ENCODE peak calls at places on chromosomes 5 and 9, in four cellular contexts. M is stimulated activated naive CD4-positive, alpha-beta T cell; Z is A549; K is naive thymus-derived CD8-positive, alpha-beta T cell. O is an unnamed sample.

GRCh38 chr9:21677834-21678233 is 124.6 kb upstream of the MTAP start:
- DNase-seq in M (no peak), Z (peak), K (no peak), O (no peak)

GRCh38 chr5:126137771-126138474 is 285.3 kb upstream of the GRAMD2B start:
- DNase-seq in M (no peak), Z (no peak), K (no peak), O (no peak)

GRCh38 chr9:130931508-130932150 is 7.4 kb downstream of the FIBCD1 start:
- DNase-seq in M (no peak), K (no peak), Z (no peak), O (no peak)

GRCh38 chr9:114006155-114006550 is 71.9 kb downstream of the AMBP start:
- DNase-seq in Z (no peak), M (no peak), K (no peak), O (no peak)

GRCh38 chr9:18610956-18611355 is 137.0 kb downstream of the ADAMTSL1 start:
- DNase-seq in K (no peak), Z (no peak), M (no peak), O (peak)

GRCh38 chr9:72361227-72361626 is 3.8 kb downstream of the ZFAND5 start:
- DNase-seq in M (no peak), Z (no peak), K (no peak), O (no peak)

GRCh38 chr9:91948423-91949292 is 1.4 kb downstream of the ROR2 start:
- DNase-seq in Z (peak), M (no peak), K (no peak), O (no peak)

GRCh38 chr5:75048457-75048953 is 3.9 kb downstream of the GCNT4 start:
- DNase-seq in Z (no peak), K (no peak), M (no peak), O (no peak)

GRCh38 chr9:123571240-123571639 is 215.2 kb downstream of the CRB2 start:
- DNase-seq in K (no peak), Z (no peak), M (no peak), O (no peak)

GRCh38 chr9:22097712-22098111 is 88.6 kb upstream of the CDKN2B start:
- DNase-seq in K (no peak), Z (no peak), M (no peak), O (no peak)

GRCh38 chr5:174626521-174626920 is 97.9 kb upstream of the MSX2 start:
- DNase-seq in K (no peak), Z (no peak), M (no peak), O (no peak)

GRCh38 chr5:2130361-2130760 is 247.6 kb upstream of the IRX4 start:
- DNase-seq in Z (no peak), M (no peak), K (no peak), O (no peak)

O was measured in hypothalamus.